ENCODE peak calls at places on chromosome 7, in seven cellular contexts. One of them, this sample, is unnamed.

GRCh38 chr7:42986781-42987248 is 54.6 kb downstream of the MRPL32 start:
- DNase-seq in spleen: no peak
- DNase-seq in CD4-positive, alpha-beta T cell: no peak
- DNase-seq in lung: no peak
- DNase-seq in fibroblast of the aortic adventitia: no peak
- DNase-seq in AG04450: no peak
- DNase-seq in gastrocnemius medialis: no peak
- DNase-seq in this sample: no peak

GRCh38 chr7:20249924-20250323 is 32.7 kb upstream of the MACC1 start:
- DNase-seq in AG04450: no peak
- DNase-seq in spleen: no peak
- DNase-seq in CD4-positive, alpha-beta T cell: no peak
- DNase-seq in gastrocnemius medialis: no peak
- DNase-seq in lung: no peak
- DNase-seq in fibroblast of the aortic adventitia: no peak
- DNase-seq in this sample: no peak

GRCh38 chr7:90877201-90877600 is 281.1 kb downstream of the CDK14 start:
- DNase-seq in CD4-positive, alpha-beta T cell: no peak
- DNase-seq in AG04450: no peak
- DNase-seq in gastrocnemius medialis: no peak
- DNase-seq in fibroblast of the aortic adventitia: no peak
- DNase-seq in lung: no peak
- DNase-seq in spleen: no peak
- DNase-seq in this sample: no peak

GRCh38 chr7:30726296-30727006 is 25.5 kb upstream of the INMT start:
- DNase-seq in spleen: peak
- DNase-seq in AG04450: no peak
- DNase-seq in gastrocnemius medialis: no peak
- DNase-seq in fibroblast of the aortic adventitia: no peak
- DNase-seq in CD4-positive, alpha-beta T cell: no peak
- DNase-seq in lung: no peak
- DNase-seq in this sample: no peak

GRCh38 chr7:71404701-71405345 is 272.9 kb downstream of the GALNT17 start:
- DNase-seq in lung: no peak
- DNase-seq in CD4-positive, alpha-beta T cell: no peak
- DNase-seq in fibroblast of the aortic adventitia: no peak
- DNase-seq in spleen: no peak
- DNase-seq in gastrocnemius medialis: no peak
- DNase-seq in AG04450: no peak
- DNase-seq in this sample: no peak

GRCh38 chr7:82851126-82851525 is 311.6 kb downstream of the PCLO start:
- DNase-seq in lung: no peak
- DNase-seq in AG04450: no peak
- DNase-seq in fibroblast of the aortic adventitia: no peak
- DNase-seq in CD4-positive, alpha-beta T cell: no peak
- DNase-seq in gastrocnemius medialis: no peak
- DNase-seq in spleen: no peak
- DNase-seq in this sample: no peak

GRCh38 chr7:123769371-123769770 is 20.6 kb upstream of the WASL start:
- DNase-seq in AG04450: no peak
- DNase-seq in fibroblast of the aortic adventitia: peak
- DNase-seq in CD4-positive, alpha-beta T cell: no peak
- DNase-seq in spleen: no peak
- DNase-seq in lung: peak
- DNase-seq in gastrocnemius medialis: peak
- DNase-seq in this sample: no peak

GRCh38 chr7:141480953-141481352 is 70.3 kb upstream of the AGK start:
- DNase-seq in gastrocnemius medialis: no peak
- DNase-seq in spleen: no peak
- DNase-seq in fibroblast of the aortic adventitia: no peak
- DNase-seq in AG04450: no peak
- DNase-seq in CD4-positive, alpha-beta T cell: no peak
- DNase-seq in lung: no peak
- DNase-seq in this sample: no peak

GRCh38 chr7:44395067-44395466 is 69.7 kb upstream of the CAMK2B start:
- DNase-seq in spleen: no peak
- DNase-seq in lung: no peak
- DNase-seq in fibroblast of the aortic adventitia: no peak
- DNase-seq in gastrocnemius medialis: no peak
- DNase-seq in AG04450: no peak
- DNase-seq in CD4-positive, alpha-beta T cell: no peak
- DNase-seq in this sample: no peak

GRCh38 chr7:139044813-139045794 is 9.3 kb upstream of the ZC3HAV1L start:
- DNase-seq in AG04450: no peak
- DNase-seq in CD4-positive, alpha-beta T cell: no peak
- DNase-seq in spleen: no peak
- DNase-seq in fibroblast of the aortic adventitia: no peak
- DNase-seq in lung: no peak
- DNase-seq in gastrocnemius medialis: no peak
- DNase-seq in this sample: no peak

GRCh38 chr7:10472115-10472514 is 501.6 kb upstream of the PHF14 start:
- DNase-seq in lung: no peak
- DNase-seq in AG04450: no peak
- DNase-seq in fibroblast of the aortic adventitia: no peak
- DNase-seq in CD4-positive, alpha-beta T cell: no peak
- DNase-seq in gastrocnemius medialis: no peak
- DNase-seq in spleen: no peak
- DNase-seq in this sample: no peak

GRCh38 chr7:19113855-19114590 is 3.4 kb downstream of the TWIST1 start:
- DNase-seq in gastrocnemius medialis: no peak
- DNase-seq in CD4-positive, alpha-beta T cell: no peak
- DNase-seq in lung: no peak
- DNase-seq in fibroblast of the aortic adventitia: peak
- DNase-seq in spleen: no peak
- DNase-seq in AG04450: no peak
- DNase-seq in this sample: no peak

GRCh38 chr7:89514970-89515369 is 639.3 kb upstream of the STEAP1 start:
- DNase-seq in AG04450: no peak
- DNase-seq in spleen: no peak
- DNase-seq in lung: no peak
- DNase-seq in gastrocnemius medialis: no peak
- DNase-seq in CD4-positive, alpha-beta T cell: no peak
- DNase-seq in fibroblast of the aortic adventitia: no peak
- DNase-seq in this sample: no peak

GRCh38 chr7:118184392-118184899 is 482 bp downstream of the LSM8 start:
- DNase-seq in lung: no peak
- DNase-seq in spleen: no peak
- DNase-seq in fibroblast of the aortic adventitia: peak
- DNase-seq in CD4-positive, alpha-beta T cell: no peak
- DNase-seq in AG04450: no peak
- DNase-seq in gastrocnemius medialis: no peak
- DNase-seq in this sample: no peak

GRCh38 chr7:2738110-2738509 is 50.1 kb downstream of the AMZ1 start:
- DNase-seq in AG04450: no peak
- DNase-seq in spleen: peak
- DNase-seq in gastrocnemius medialis: peak
- DNase-seq in CD4-positive, alpha-beta T cell: no peak
- DNase-seq in lung: no peak
- DNase-seq in fibroblast of the aortic adventitia: no peak
- DNase-seq in this sample: no peak

GRCh38 chr7:5767066-5767465 is 14.4 kb downstream of the RNF216 start:
- DNase-seq in AG04450: no peak
- DNase-seq in spleen: no peak
- DNase-seq in lung: no peak
- DNase-seq in CD4-positive, alpha-beta T cell: no peak
- DNase-seq in fibroblast of the aortic adventitia: no peak
- DNase-seq in gastrocnemius medialis: no peak
- DNase-seq in this sample: no peak

GRCh38 chr7:103887853-103888602 is 101.4 kb downstream of the RELN start:
- DNase-seq in fibroblast of the aortic adventitia: no peak
- DNase-seq in spleen: no peak
- DNase-seq in gastrocnemius medialis: no peak
- DNase-seq in lung: no peak
- DNase-seq in CD4-positive, alpha-beta T cell: no peak
- DNase-seq in AG04450: no peak
- DNase-seq in this sample: no peak
- TF ChIP-seq CTCF in fibroblast of the aortic adventitia: no peak
- TF ChIP-seq CTCF in spleen: no peak
- TF ChIP-seq CTCF in gastrocnemius medialis: no peak
- TF ChIP-seq CTCF in lung: no peak
- TF ChIP-seq CTCF in CD4-positive, alpha-beta T cell: no peak
- TF ChIP-seq CTCF in AG04450: no peak
- TF ChIP-seq CTCF in this sample: no peak

GRCh38 chr7:1720325-1720724 is 50.2 kb downstream of the ELFN1 start:
- DNase-seq in spleen: no peak
- DNase-seq in lung: no peak
- DNase-seq in fibroblast of the aortic adventitia: no peak
- DNase-seq in gastrocnemius medialis: no peak
- DNase-seq in AG04450: no peak
- DNase-seq in CD4-positive, alpha-beta T cell: no peak
- DNase-seq in this sample: no peak

GRCh38 chr7:1716263-1717094 is 46.4 kb downstream of the ELFN1 start:
- DNase-seq in gastrocnemius medialis: no peak
- DNase-seq in CD4-positive, alpha-beta T cell: no peak
- DNase-seq in fibroblast of the aortic adventitia: peak
- DNase-seq in AG04450: no peak
- DNase-seq in spleen: no peak
- DNase-seq in lung: no peak
- DNase-seq in this sample: no peak

GRCh38 chr7:1719913-1720312 is 49.8 kb downstream of the ELFN1 start:
- DNase-seq in lung: no peak
- DNase-seq in spleen: no peak
- DNase-seq in AG04450: no peak
- DNase-seq in fibroblast of the aortic adventitia: no peak
- DNase-seq in gastrocnemius medialis: no peak
- DNase-seq in CD4-positive, alpha-beta T cell: no peak
- DNase-seq in this sample: no peak

GRCh38 chr7:1717095-1717483 is 47.0 kb downstream of the ELFN1 start:
- DNase-seq in spleen: no peak
- DNase-seq in CD4-positive, alpha-beta T cell: no peak
- DNase-seq in AG04450: no peak
- DNase-seq in fibroblast of the aortic adventitia: no peak
- DNase-seq in lung: no peak
- DNase-seq in gastrocnemius medialis: no peak
- DNase-seq in this sample: no peak

DNA sequence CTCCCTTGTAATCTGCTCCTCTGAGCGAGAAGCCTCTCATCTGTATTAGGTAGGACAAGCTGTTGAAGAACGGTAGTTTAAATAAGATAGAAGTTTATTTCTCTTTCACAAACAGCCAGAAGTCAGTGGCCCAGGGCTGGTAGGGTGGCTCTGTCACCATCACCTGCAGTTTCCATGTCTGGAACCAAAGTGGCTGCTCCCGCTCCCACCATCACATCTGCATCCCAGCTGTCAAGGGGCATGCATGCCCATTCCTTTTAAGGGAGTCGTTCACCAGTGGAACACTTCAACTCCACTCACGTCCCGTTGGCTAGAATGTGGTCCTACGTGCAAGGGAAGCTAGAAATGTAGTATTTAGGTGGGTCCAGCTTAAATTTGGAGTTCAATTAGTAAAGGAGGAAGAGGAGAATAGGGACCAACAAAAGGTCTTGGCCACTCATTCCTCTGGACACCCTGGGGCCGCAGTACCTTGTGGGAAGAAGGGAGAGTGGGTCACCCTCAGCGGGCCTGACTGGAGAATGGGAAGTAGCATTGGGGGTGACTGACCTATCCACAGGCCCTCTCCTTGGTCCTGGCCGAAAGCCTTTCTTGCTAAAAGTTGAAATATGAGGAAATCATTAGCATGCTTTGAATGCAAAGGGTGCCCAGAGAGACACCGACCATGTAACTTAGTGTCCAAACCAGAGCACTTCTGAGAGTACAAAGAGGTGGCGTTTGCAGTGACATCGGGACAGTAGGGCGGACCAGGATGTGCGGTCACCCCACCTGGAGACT is 48.0 kb downstream of the ELFN1 start:
- DNase-seq in gastrocnemius medialis: no peak
- DNase-seq in CD4-positive, alpha-beta T cell: no peak
- DNase-seq in lung: no peak
- DNase-seq in spleen: no peak
- DNase-seq in AG04450: no peak
- DNase-seq in fibroblast of the aortic adventitia: no peak
- DNase-seq in this sample: no peak
- TF ChIP-seq CTCF in gastrocnemius medialis: no peak
- TF ChIP-seq CTCF in CD4-positive, alpha-beta T cell: no peak
- TF ChIP-seq CTCF in lung: no peak
- TF ChIP-seq CTCF in spleen: no peak
- TF ChIP-seq CTCF in AG04450: no peak
- TF ChIP-seq CTCF in fibroblast of the aortic adventitia: no peak
- TF ChIP-seq CTCF in this sample: no peak

GRCh38 chr7:140297192-140297591 is 101.1 kb downstream of the SLC37A3 start:
- DNase-seq in spleen: no peak
- DNase-seq in gastrocnemius medialis: no peak
- DNase-seq in CD4-positive, alpha-beta T cell: no peak
- DNase-seq in AG04450: no peak
- DNase-seq in lung: no peak
- DNase-seq in fibroblast of the aortic adventitia: no peak
- DNase-seq in this sample: no peak

GRCh38 chr7:140294454-140294853 is 103.9 kb downstream of the SLC37A3 start:
- DNase-seq in AG04450: no peak
- DNase-seq in lung: no peak
- DNase-seq in CD4-positive, alpha-beta T cell: no peak
- DNase-seq in gastrocnemius medialis: no peak
- DNase-seq in fibroblast of the aortic adventitia: no peak
- DNase-seq in spleen: no peak
- DNase-seq in this sample: no peak

GRCh38 chr7:140300263-140301131 is 97.8 kb downstream of the SLC37A3 start:
- DNase-seq in fibroblast of the aortic adventitia: no peak
- DNase-seq in gastrocnemius medialis: no peak
- DNase-seq in CD4-positive, alpha-beta T cell: no peak
- DNase-seq in lung: no peak
- DNase-seq in spleen: no peak
- DNase-seq in AG04450: no peak
- DNase-seq in this sample: no peak

GRCh38 chr7:140295224-140295623 is 103.1 kb downstream of the SLC37A3 start:
- DNase-seq in lung: no peak
- DNase-seq in CD4-positive, alpha-beta T cell: no peak
- DNase-seq in AG04450: no peak
- DNase-seq in spleen: no peak
- DNase-seq in gastrocnemius medialis: no peak
- DNase-seq in fibroblast of the aortic adventitia: no peak
- DNase-seq in this sample: no peak

GRCh38 chr7:140298213-140298612 is 100.1 kb downstream of the SLC37A3 start:
- DNase-seq in CD4-positive, alpha-beta T cell: no peak
- DNase-seq in spleen: no peak
- DNase-seq in gastrocnemius medialis: no peak
- DNase-seq in fibroblast of the aortic adventitia: no peak
- DNase-seq in AG04450: no peak
- DNase-seq in lung: no peak
- DNase-seq in this sample: no peak
- TF ChIP-seq CTCF in CD4-positive, alpha-beta T cell: no peak
- TF ChIP-seq CTCF in spleen: no peak
- TF ChIP-seq CTCF in gastrocnemius medialis: no peak
- TF ChIP-seq CTCF in fibroblast of the aortic adventitia: no peak
- TF ChIP-seq CTCF in AG04450: no peak
- TF ChIP-seq CTCF in lung: no peak
- TF ChIP-seq CTCF in this sample: no peak

DNA sequence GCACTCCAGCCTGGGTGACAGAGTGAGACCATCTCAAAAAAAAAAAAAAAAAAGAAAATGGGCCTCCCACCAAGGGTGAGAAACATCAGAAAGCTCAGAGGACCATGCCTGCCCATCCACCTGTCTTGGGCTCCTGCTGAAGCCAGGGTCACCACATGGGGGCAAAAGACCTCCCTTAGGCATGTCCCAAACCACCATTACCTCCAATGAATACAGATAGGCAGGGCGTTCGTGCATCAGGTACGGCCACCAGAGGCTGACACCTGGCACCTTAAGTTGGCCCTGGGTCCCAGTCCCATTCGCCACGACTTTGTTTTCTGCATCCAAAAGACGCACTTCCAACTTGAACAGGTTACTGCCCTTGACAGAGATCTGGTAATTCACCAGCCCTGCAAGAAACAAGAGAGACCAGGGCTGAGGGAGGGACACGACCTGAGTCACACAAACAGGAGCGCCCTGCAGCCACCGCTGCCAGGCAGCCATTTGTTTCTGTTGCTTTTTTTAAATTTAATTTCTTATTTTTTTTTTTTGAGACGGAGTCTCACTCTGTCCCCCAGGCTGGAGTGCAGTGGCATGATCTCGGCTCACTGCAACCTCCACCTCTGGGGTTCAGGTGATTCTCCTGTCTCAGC is 6.1 kb downstream of the GUSB start:
- DNase-seq in CD4-positive, alpha-beta T cell: no peak
- DNase-seq in AG04450: no peak
- DNase-seq in lung: no peak
- DNase-seq in fibroblast of the aortic adventitia: no peak
- DNase-seq in spleen: peak
- DNase-seq in gastrocnemius medialis: no peak
- DNase-seq in this sample: no peak
- TF ChIP-seq CTCF in CD4-positive, alpha-beta T cell: no peak
- TF ChIP-seq CTCF in AG04450: no peak
- TF ChIP-seq CTCF in lung: no peak
- TF ChIP-seq CTCF in fibroblast of the aortic adventitia: no peak
- TF ChIP-seq CTCF in spleen: no peak
- TF ChIP-seq CTCF in gastrocnemius medialis: no peak
- TF ChIP-seq CTCF in this sample: no peak

This sample was measured in neural crest cell.